ENCODE peak calls at places on chromosomes 3 and 15, in ten cellular contexts. One of them, this sample, is unnamed.
A peak's percentile ranks its signal among the peaks of the same experiment; 100 is the strongest.

GRCh38 chr15:69457304-69458280 is 5.0 kb downstream of the RPLP1 start:
- DNase-seq in stimulated activated CD4-positive, alpha-beta T cell treated with anti-CD3 and anti-CD28 coated beads, Interleukin-12 subunit alpha, Interleukin-12 subunit beta, amount 100 ng/mL, for 4 hours: no peak
- DNase-seq in NCI-H345: no peak
- DNase-seq in fibroblast of pulmonary artery: no peak
- DNase-seq in RPMI8226: no peak
- DNase-seq in tibial artery: no peak
- DNase-seq in AG04450: no peak
- DNase-seq in epithelial cell of esophagus: peak; percentile 16
- DNase-seq in H9: no peak
- DNase-seq in iris pigment epithelial cell: no peak
- DNase-seq in this sample: no peak

GRCh38 chr3:33577588-33577987 is 137.4 kb upstream of the UBP1 start:
- DNase-seq in stimulated activated CD4-positive, alpha-beta T cell treated with anti-CD3 and anti-CD28 coated beads, Interleukin-12 subunit alpha, Interleukin-12 subunit beta, amount 100 ng/mL, for 4 hours: no peak
- DNase-seq in NCI-H345: no peak
- DNase-seq in epithelial cell of esophagus: no peak
- DNase-seq in H9: peak; percentile 47
- DNase-seq in iris pigment epithelial cell: no peak
- DNase-seq in RPMI8226: no peak
- DNase-seq in fibroblast of pulmonary artery: no peak
- DNase-seq in tibial artery: no peak
- DNase-seq in AG04450: no peak
- DNase-seq in this sample: no peak

GRCh38 chr3:118818386-118818785 is 216.3 kb downstream of the IGSF11 start:
- DNase-seq in AG04450: peak; percentile 2
- DNase-seq in RPMI8226: no peak
- DNase-seq in epithelial cell of esophagus: peak; percentile 27
- DNase-seq in tibial artery: no peak
- DNase-seq in stimulated activated CD4-positive, alpha-beta T cell treated with anti-CD3 and anti-CD28 coated beads, Interleukin-12 subunit alpha, Interleukin-12 subunit beta, amount 100 ng/mL, for 4 hours: no peak
- DNase-seq in NCI-H345: no peak
- DNase-seq in iris pigment epithelial cell: peak; percentile 44
- DNase-seq in fibroblast of pulmonary artery: peak; percentile 17
- DNase-seq in H9: no peak
- DNase-seq in this sample: no peak

GRCh38 chr3:141938011-141938350 is 61.5 kb downstream of the ATP1B3 start:
- DNase-seq in RPMI8226: no peak
- DNase-seq in fibroblast of pulmonary artery: no peak
- DNase-seq in iris pigment epithelial cell: no peak
- DNase-seq in tibial artery: no peak
- DNase-seq in NCI-H345: no peak
- DNase-seq in H9: no peak
- DNase-seq in stimulated activated CD4-positive, alpha-beta T cell treated with anti-CD3 and anti-CD28 coated beads, Interleukin-12 subunit alpha, Interleukin-12 subunit beta, amount 100 ng/mL, for 4 hours: no peak
- DNase-seq in AG04450: no peak
- DNase-seq in epithelial cell of esophagus: no peak
- DNase-seq in this sample: no peak

GRCh38 chr3:2793987-2794386 is 316.2 kb downstream of the IL5RA start:
- DNase-seq in fibroblast of pulmonary artery: no peak
- DNase-seq in AG04450: no peak
- DNase-seq in iris pigment epithelial cell: no peak
- DNase-seq in H9: no peak
- DNase-seq in RPMI8226: no peak
- DNase-seq in NCI-H345: no peak
- DNase-seq in stimulated activated CD4-positive, alpha-beta T cell treated with anti-CD3 and anti-CD28 coated beads, Interleukin-12 subunit alpha, Interleukin-12 subunit beta, amount 100 ng/mL, for 4 hours: no peak
- DNase-seq in epithelial cell of esophagus: no peak
- DNase-seq in tibial artery: no peak
- DNase-seq in this sample: no peak

GRCh38 chr3:59268170-59268569 is 218.3 kb upstream of the CFAP20DC start:
- DNase-seq in RPMI8226: no peak
- DNase-seq in H9: no peak
- DNase-seq in iris pigment epithelial cell: peak; percentile 74
- DNase-seq in AG04450: no peak
- DNase-seq in epithelial cell of esophagus: peak; percentile 35
- DNase-seq in NCI-H345: no peak
- DNase-seq in fibroblast of pulmonary artery: peak; percentile 17
- DNase-seq in tibial artery: no peak
- DNase-seq in stimulated activated CD4-positive, alpha-beta T cell treated with anti-CD3 and anti-CD28 coated beads, Interleukin-12 subunit alpha, Interleukin-12 subunit beta, amount 100 ng/mL, for 4 hours: no peak
- DNase-seq in this sample: no peak

GRCh38 chr3:149089395-149089794 is 3.1 kb upstream of the HLTF start:
- DNase-seq in tibial artery: no peak
- DNase-seq in H9: no peak
- DNase-seq in fibroblast of pulmonary artery: no peak
- DNase-seq in iris pigment epithelial cell: no peak
- DNase-seq in AG04450: no peak
- DNase-seq in NCI-H345: no peak
- DNase-seq in RPMI8226: no peak
- DNase-seq in epithelial cell of esophagus: no peak
- DNase-seq in stimulated activated CD4-positive, alpha-beta T cell treated with anti-CD3 and anti-CD28 coated beads, Interleukin-12 subunit alpha, Interleukin-12 subunit beta, amount 100 ng/mL, for 4 hours: no peak
- DNase-seq in this sample: no peak

GRCh38 chr15:68691667-68692066 is 112.9 kb downstream of the CORO2B start:
- DNase-seq in stimulated activated CD4-positive, alpha-beta T cell treated with anti-CD3 and anti-CD28 coated beads, Interleukin-12 subunit alpha, Interleukin-12 subunit beta, amount 100 ng/mL, for 4 hours: no peak
- DNase-seq in AG04450: no peak
- DNase-seq in RPMI8226: no peak
- DNase-seq in NCI-H345: peak; percentile 96
- DNase-seq in tibial artery: no peak
- DNase-seq in epithelial cell of esophagus: peak; percentile 13
- DNase-seq in H9: no peak
- DNase-seq in fibroblast of pulmonary artery: no peak
- DNase-seq in iris pigment epithelial cell: peak; percentile 14
- DNase-seq in this sample: no peak

GRCh38 chr3:119352235-119352634 is 58.1 kb downstream of the ARHGAP31 start:
- DNase-seq in iris pigment epithelial cell: peak; percentile 60
- DNase-seq in RPMI8226: peak; percentile 70
- DNase-seq in AG04450: no peak
- DNase-seq in fibroblast of pulmonary artery: peak; percentile 27
- DNase-seq in H9: no peak
- DNase-seq in stimulated activated CD4-positive, alpha-beta T cell treated with anti-CD3 and anti-CD28 coated beads, Interleukin-12 subunit alpha, Interleukin-12 subunit beta, amount 100 ng/mL, for 4 hours: peak; percentile 48
- DNase-seq in tibial artery: no peak
- DNase-seq in NCI-H345: no peak
- DNase-seq in epithelial cell of esophagus: peak; percentile 51
- DNase-seq in this sample: no peak

This sample was measured in C1 segment of cervical spinal cord.